ENCODE peak calls at places on chromosomes 5 and 9, in ten cellular contexts. One of them, this sample, is unnamed.

GRCh38 chr9:137041134-137041533 is 4.8 kb downstream of the NPDC1 start:
- DNase-seq in fibroblast of lung: no peak
- DNase-seq in AG09309: no peak
- DNase-seq in A549: no peak
- DNase-seq in DND-41: no peak
- DNase-seq in fibroblast of villous mesenchyme: no peak
- DNase-seq in adrenal gland: no peak
- DNase-seq in type B pancreatic cell: no peak
- DNase-seq in HFF-Myc: no peak
- DNase-seq in HFFc6: no peak
- DNase-seq in this sample: no peak

GRCh38 chr5:169161022-169161680 is 139.8 kb downstream of the SLIT3 start:
- DNase-seq in fibroblast of lung: peak; percentile 93
- DNase-seq in AG09309: peak; percentile 97
- DNase-seq in A549: peak; percentile 90
- DNase-seq in DND-41: no peak
- DNase-seq in fibroblast of villous mesenchyme: peak; percentile 71
- DNase-seq in adrenal gland: peak; percentile 48
- DNase-seq in type B pancreatic cell: peak; percentile 74
- DNase-seq in HFF-Myc: peak; percentile 63
- DNase-seq in HFFc6: peak; percentile 75
- DNase-seq in this sample: peak; percentile 92

GRCh38 chr5:98938459-98938858 is 9.7 kb upstream of the CHD1 start:
- DNase-seq in fibroblast of lung: peak; percentile 62
- DNase-seq in AG09309: no peak
- DNase-seq in A549: peak; percentile 4
- DNase-seq in DND-41: no peak
- DNase-seq in fibroblast of villous mesenchyme: no peak
- DNase-seq in adrenal gland: no peak
- DNase-seq in type B pancreatic cell: no peak
- DNase-seq in HFF-Myc: no peak
- DNase-seq in HFFc6: peak; percentile 60
- DNase-seq in this sample: peak; percentile 44

GRCh38 chr5:177491429-177491945 is 5.9 kb downstream of the PDLIM7 start:
- DNase-seq in fibroblast of lung: peak; percentile 53
- DNase-seq in AG09309: no peak
- DNase-seq in A549: peak; percentile 79
- DNase-seq in DND-41: peak; percentile 44
- DNase-seq in fibroblast of villous mesenchyme: peak; percentile 61
- DNase-seq in adrenal gland: no peak
- DNase-seq in type B pancreatic cell: no peak
- DNase-seq in HFF-Myc: no peak
- DNase-seq in HFFc6: peak; percentile 36
- DNase-seq in this sample: no peak

GRCh38 chr9:4344946-4345345 is 45.1 kb upstream of the GLIS3 start:
- DNase-seq in fibroblast of lung: no peak
- DNase-seq in AG09309: no peak
- DNase-seq in A549: no peak
- DNase-seq in DND-41: no peak
- DNase-seq in fibroblast of villous mesenchyme: no peak
- DNase-seq in adrenal gland: no peak
- DNase-seq in type B pancreatic cell: no peak
- DNase-seq in HFF-Myc: no peak
- DNase-seq in HFFc6: no peak
- DNase-seq in this sample: no peak

GRCh38 chr5:149931992-149932436 is 12.6 kb downstream of the PDE6A start:
- DNase-seq in fibroblast of lung: no peak
- DNase-seq in AG09309: no peak
- DNase-seq in A549: no peak
- DNase-seq in DND-41: no peak
- DNase-seq in fibroblast of villous mesenchyme: no peak
- DNase-seq in adrenal gland: no peak
- DNase-seq in type B pancreatic cell: no peak
- DNase-seq in HFF-Myc: no peak
- DNase-seq in HFFc6: no peak
- DNase-seq in this sample: no peak

GRCh38 chr5:12911156-12911555 is 1006.9 kb upstream of the CTNND2 start:
- DNase-seq in fibroblast of lung: peak; percentile 15
- DNase-seq in AG09309: no peak
- DNase-seq in A549: no peak
- DNase-seq in DND-41: no peak
- DNase-seq in fibroblast of villous mesenchyme: peak; percentile 1
- DNase-seq in adrenal gland: no peak
- DNase-seq in type B pancreatic cell: no peak
- DNase-seq in HFF-Myc: no peak
- DNase-seq in HFFc6: no peak
- DNase-seq in this sample: peak; percentile 2

GRCh38 chr9:135961811-135962695 is 880 bp upstream of the UBAC1 start:
- DNase-seq in fibroblast of lung: no peak
- DNase-seq in AG09309: no peak
- DNase-seq in A549: no peak
- DNase-seq in DND-41: no peak
- DNase-seq in fibroblast of villous mesenchyme: no peak
- DNase-seq in adrenal gland: no peak
- DNase-seq in type B pancreatic cell: no peak
- DNase-seq in HFF-Myc: no peak
- DNase-seq in HFFc6: no peak
- DNase-seq in this sample: no peak

GRCh38 chr9:131752231-131752884 is 12.5 kb upstream of the RAPGEF1 start:
- DNase-seq in fibroblast of lung: no peak
- DNase-seq in AG09309: no peak
- DNase-seq in A549: no peak
- DNase-seq in DND-41: no peak
- DNase-seq in fibroblast of villous mesenchyme: no peak
- DNase-seq in adrenal gland: no peak
- DNase-seq in type B pancreatic cell: no peak
- DNase-seq in HFF-Myc: no peak
- DNase-seq in HFFc6: no peak
- DNase-seq in this sample: no peak

GRCh38 chr9:131013771-131014676 is 5.0 kb downstream of the LAMC3 start:
- DNase-seq in fibroblast of lung: no peak
- DNase-seq in AG09309: no peak
- DNase-seq in A549: no peak
- DNase-seq in DND-41: no peak
- DNase-seq in fibroblast of villous mesenchyme: peak; percentile 19
- DNase-seq in adrenal gland: peak; percentile 53
- DNase-seq in type B pancreatic cell: no peak
- DNase-seq in HFF-Myc: no peak
- DNase-seq in HFFc6: no peak
- DNase-seq in this sample: no peak

GRCh38 chr5:106258591-106259125 is 1412.1 kb downstream of the EFNA5 start:
- DNase-seq in fibroblast of lung: peak; percentile 59
- DNase-seq in AG09309: no peak
- DNase-seq in A549: peak; percentile 54
- DNase-seq in DND-41: no peak
- DNase-seq in fibroblast of villous mesenchyme: no peak
- DNase-seq in adrenal gland: no peak
- DNase-seq in type B pancreatic cell: no peak
- DNase-seq in HFF-Myc: no peak
- DNase-seq in HFFc6: no peak
- DNase-seq in this sample: peak; percentile 37

GRCh38 chr5:60927450-60927849 is 17.4 kb downstream of the ERCC8 start:
- DNase-seq in fibroblast of lung: no peak
- DNase-seq in AG09309: no peak
- DNase-seq in A549: no peak
- DNase-seq in DND-41: no peak
- DNase-seq in fibroblast of villous mesenchyme: no peak
- DNase-seq in adrenal gland: no peak
- DNase-seq in type B pancreatic cell: no peak
- DNase-seq in HFF-Myc: no peak
- DNase-seq in HFFc6: no peak
- DNase-seq in this sample: no peak

DNA sequence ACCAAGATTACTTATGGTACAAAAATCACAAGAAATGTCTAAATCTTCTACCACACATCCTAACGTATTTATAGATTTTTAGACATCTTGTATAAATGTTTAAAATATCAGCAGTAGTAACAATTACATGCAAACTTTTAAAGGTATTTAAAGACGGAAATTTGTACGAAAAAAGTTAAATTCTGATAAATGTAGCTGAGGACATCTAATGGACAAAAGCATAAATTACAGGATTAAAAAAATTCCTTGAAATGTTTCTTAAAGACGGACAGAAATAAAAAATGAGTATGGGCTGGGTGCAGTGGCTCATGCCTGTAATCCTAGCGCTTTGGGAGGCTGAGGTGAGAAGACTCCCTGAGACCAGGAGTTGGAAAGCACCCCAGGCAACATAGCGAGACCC is 15.8 kb downstream of the ERCC8 start:
- DNase-seq in fibroblast of lung: peak; percentile 2
- DNase-seq in AG09309: no peak
- DNase-seq in A549: no peak
- DNase-seq in DND-41: no peak
- DNase-seq in fibroblast of villous mesenchyme: peak; percentile 11
- DNase-seq in adrenal gland: no peak
- DNase-seq in type B pancreatic cell: no peak
- DNase-seq in HFF-Myc: no peak
- DNase-seq in HFFc6: no peak
- DNase-seq in this sample: no peak
- TF ChIP-seq CTCF in fibroblast of lung: peak; percentile 24
- TF ChIP-seq CTCF in AG09309: no peak
- TF ChIP-seq CTCF in A549: peak; percentile 44
- TF ChIP-seq CTCF in DND-41: peak; percentile 40
- TF ChIP-seq CTCF in fibroblast of villous mesenchyme: peak; percentile 23
- TF ChIP-seq CTCF in adrenal gland: peak; percentile 23
- TF ChIP-seq CTCF in type B pancreatic cell: peak; percentile 54
- TF ChIP-seq CTCF in HFF-Myc: peak; percentile 3
- TF ChIP-seq CTCF in HFFc6: peak; percentile 63
- TF ChIP-seq CTCF in this sample: peak; percentile 7

GRCh38 chr5:141692919-141693848 is 11.2 kb upstream of the ARAP3 start:
- DNase-seq in fibroblast of lung: peak; percentile 69
- DNase-seq in AG09309: no peak
- DNase-seq in A549: no peak
- DNase-seq in DND-41: no peak
- DNase-seq in fibroblast of villous mesenchyme: no peak
- DNase-seq in adrenal gland: no peak
- DNase-seq in type B pancreatic cell: no peak
- DNase-seq in HFF-Myc: no peak
- DNase-seq in HFFc6: no peak
- DNase-seq in this sample: peak; percentile 60

GRCh38 chr5:141694479-141694878 is 12.4 kb upstream of the ARAP3 start:
- DNase-seq in fibroblast of lung: no peak
- DNase-seq in AG09309: no peak
- DNase-seq in A549: no peak
- DNase-seq in DND-41: no peak
- DNase-seq in fibroblast of villous mesenchyme: no peak
- DNase-seq in adrenal gland: no peak
- DNase-seq in type B pancreatic cell: no peak
- DNase-seq in HFF-Myc: no peak
- DNase-seq in HFFc6: no peak
- DNase-seq in this sample: no peak

GRCh38 chr5:141692533-141692888 is 10.5 kb upstream of the ARAP3 start:
- DNase-seq in fibroblast of lung: no peak
- DNase-seq in AG09309: no peak
- DNase-seq in A549: no peak
- DNase-seq in DND-41: no peak
- DNase-seq in fibroblast of villous mesenchyme: no peak
- DNase-seq in adrenal gland: no peak
- DNase-seq in type B pancreatic cell: no peak
- DNase-seq in HFF-Myc: no peak
- DNase-seq in HFFc6: no peak
- DNase-seq in this sample: no peak

GRCh38 chr5:141691286-141691866 is 9.3 kb upstream of the ARAP3 start:
- DNase-seq in fibroblast of lung: no peak
- DNase-seq in AG09309: no peak
- DNase-seq in A549: no peak
- DNase-seq in DND-41: no peak
- DNase-seq in fibroblast of villous mesenchyme: no peak
- DNase-seq in adrenal gland: no peak
- DNase-seq in type B pancreatic cell: no peak
- DNase-seq in HFF-Myc: no peak
- DNase-seq in HFFc6: no peak
- DNase-seq in this sample: no peak

GRCh38 chr5:141691867-141692532 is 10.0 kb upstream of the ARAP3 start:
- DNase-seq in fibroblast of lung: peak; percentile 53
- DNase-seq in AG09309: peak; percentile 27
- DNase-seq in A549: peak; percentile 74
- DNase-seq in DND-41: peak; percentile 82
- DNase-seq in fibroblast of villous mesenchyme: peak; percentile 75
- DNase-seq in adrenal gland: peak; percentile 86
- DNase-seq in type B pancreatic cell: peak; percentile 92
- DNase-seq in HFF-Myc: no peak
- DNase-seq in HFFc6: peak; percentile 65
- DNase-seq in this sample: peak; percentile 22
- TF ChIP-seq CTCF in fibroblast of lung: peak; percentile 87
- TF ChIP-seq CTCF in AG09309: peak; percentile 98
- TF ChIP-seq CTCF in A549: peak; percentile 98
- TF ChIP-seq CTCF in DND-41: peak; percentile 97
- TF ChIP-seq CTCF in fibroblast of villous mesenchyme: peak; percentile 95
- TF ChIP-seq CTCF in adrenal gland: peak; percentile 95
- TF ChIP-seq CTCF in type B pancreatic cell: peak; percentile 100
- TF ChIP-seq CTCF in HFF-Myc: peak; percentile 88
- TF ChIP-seq CTCF in HFFc6: peak; percentile 100
- TF ChIP-seq CTCF in this sample: peak; percentile 84

GRCh38 chr5:123269436-123269835 is 153.8 kb downstream of the CEP120 start:
- DNase-seq in fibroblast of lung: no peak
- DNase-seq in AG09309: no peak
- DNase-seq in A549: no peak
- DNase-seq in DND-41: no peak
- DNase-seq in fibroblast of villous mesenchyme: no peak
- DNase-seq in adrenal gland: no peak
- DNase-seq in type B pancreatic cell: no peak
- DNase-seq in HFF-Myc: no peak
- DNase-seq in HFFc6: no peak
- DNase-seq in this sample: no peak

GRCh38 chr5:123269851-123270250 is 153.4 kb downstream of the CEP120 start:
- DNase-seq in fibroblast of lung: no peak
- DNase-seq in AG09309: no peak
- DNase-seq in A549: no peak
- DNase-seq in DND-41: no peak
- DNase-seq in fibroblast of villous mesenchyme: no peak
- DNase-seq in adrenal gland: no peak
- DNase-seq in type B pancreatic cell: no peak
- DNase-seq in HFF-Myc: no peak
- DNase-seq in HFFc6: no peak
- DNase-seq in this sample: no peak

GRCh38 chr5:123278284-123278683 is 144.9 kb downstream of the CEP120 start:
- DNase-seq in fibroblast of lung: no peak
- DNase-seq in AG09309: no peak
- DNase-seq in A549: no peak
- DNase-seq in DND-41: no peak
- DNase-seq in fibroblast of villous mesenchyme: no peak
- DNase-seq in adrenal gland: no peak
- DNase-seq in type B pancreatic cell: no peak
- DNase-seq in HFF-Myc: no peak
- DNase-seq in HFFc6: no peak
- DNase-seq in this sample: no peak

GRCh38 chr5:123273984-123274383 is 149.2 kb downstream of the CEP120 start:
- DNase-seq in fibroblast of lung: no peak
- DNase-seq in AG09309: no peak
- DNase-seq in A549: peak; percentile 14
- DNase-seq in DND-41: no peak
- DNase-seq in fibroblast of villous mesenchyme: no peak
- DNase-seq in adrenal gland: no peak
- DNase-seq in type B pancreatic cell: no peak
- DNase-seq in HFF-Myc: no peak
- DNase-seq in HFFc6: no peak
- DNase-seq in this sample: no peak
- TF ChIP-seq CTCF in fibroblast of lung: peak; percentile 24
- TF ChIP-seq CTCF in AG09309: peak; percentile 8
- TF ChIP-seq CTCF in A549: peak; percentile 55
- TF ChIP-seq CTCF in DND-41: no peak
- TF ChIP-seq CTCF in fibroblast of villous mesenchyme: peak; percentile 24
- TF ChIP-seq CTCF in adrenal gland: peak; percentile 13
- TF ChIP-seq CTCF in type B pancreatic cell: peak; percentile 59
- TF ChIP-seq CTCF in HFF-Myc: no peak
- TF ChIP-seq CTCF in HFFc6: peak; percentile 53
- TF ChIP-seq CTCF in this sample: no peak

GRCh38 chr9:106775960-106776359 is 87.0 kb upstream of the ZNF462 start:
- DNase-seq in fibroblast of lung: no peak
- DNase-seq in AG09309: no peak
- DNase-seq in A549: no peak
- DNase-seq in DND-41: no peak
- DNase-seq in fibroblast of villous mesenchyme: no peak
- DNase-seq in adrenal gland: no peak
- DNase-seq in type B pancreatic cell: no peak
- DNase-seq in HFF-Myc: no peak
- DNase-seq in HFFc6: no peak
- DNase-seq in this sample: no peak
- TF ChIP-seq CTCF in fibroblast of lung: no peak
- TF ChIP-seq CTCF in AG09309: no peak
- TF ChIP-seq CTCF in A549: no peak
- TF ChIP-seq CTCF in DND-41: no peak
- TF ChIP-seq CTCF in fibroblast of villous mesenchyme: no peak
- TF ChIP-seq CTCF in adrenal gland: no peak
- TF ChIP-seq CTCF in type B pancreatic cell: no peak
- TF ChIP-seq CTCF in HFF-Myc: no peak
- TF ChIP-seq CTCF in HFFc6: no peak
- TF ChIP-seq CTCF in this sample: no peak

This sample was measured in astrocyte.